ENCODE peak calls at places on chromosomes 12 and 14, in nine cellular contexts. V is activated CD8-positive, alpha-beta memory T cell treated with anti-CD3 and anti-CD28 coated beads for 48 hours; C is CD8-positive, alpha-beta T cell; Y is occipital lobe; A is kidney epithelial cell; N is NCI-H460; T is stimulated activated CD4-positive, alpha-beta T cell treated with anti-CD3 and anti-CD28 coated beads, Interleukin-15, amount 100 ng/mL, for 1 hour; P is Caki2; Q is thyroid gland. S is an unnamed sample.

GRCh38 chr12:26032719-26033241 is 74.3 kb downstream of the RASSF8 start:
- DNase-seq in Q (no peak), P (no peak), A (no peak), V (no peak), C (no peak), T (no peak), Y (no peak), N (peak; percentile 89), S (peak; percentile 83)

GRCh38 chr12:62716866-62717477 is 218.0 kb downstream of the PPM1H start:
- DNase-seq in T (no peak), V (no peak), N (no peak), A (no peak), Q (peak; percentile 88), P (peak; percentile 93), C (no peak), Y (no peak), S (no peak)

GRCh38 chr12:66048843-66049537 is 81.6 kb downstream of the LLPH start:
- DNase-seq in N (peak; percentile 60), T (no peak), A (no peak), P (no peak), Y (no peak), C (no peak), V (no peak), Q (no peak), S (no peak)

GRCh38 chr12:6996040-6996441 is 22.2 kb downstream of the LPCAT3 start:
- DNase-seq in V (no peak), A (no peak), P (no peak), Y (no peak), Q (no peak), N (no peak), T (no peak), C (no peak), S (no peak)

GRCh38 chr12:67539329-67539728 is 109.2 kb upstream of the DYRK2 start:
- DNase-seq in Y (no peak), Q (no peak), V (no peak), T (no peak), A (no peak), C (no peak), N (no peak), P (no peak), S (no peak)

GRCh38 chr14:89289477-89289876 is 127.6 kb downstream of the FOXN3 start:
- DNase-seq in C (no peak), P (no peak), A (no peak), T (no peak), Q (no peak), Y (no peak), N (no peak), V (no peak), S (no peak)

GRCh38 chr14:68653754-68654153 is 139.1 kb downstream of the ZFP36L1 start:
- DNase-seq in Q (no peak), A (no peak), C (no peak), N (no peak), P (no peak), V (no peak), Y (no peak), T (no peak), S (no peak)

GRCh38 chr14:87601011-87601410 is 392.0 kb downstream of the GALC start:
- DNase-seq in C (no peak), V (no peak), Y (no peak), N (no peak), A (no peak), P (no peak), T (no peak), Q (no peak), S (no peak)

GRCh38 chr14:36295642-36296627 is 24.5 kb downstream of the MBIP start:
- DNase-seq in P (no peak), A (no peak), Q (no peak), V (no peak), C (no peak), T (no peak), Y (no peak), N (no peak), S (no peak)

GRCh38 chr12:56110571-56110970 is 5.9 kb upstream of the RPL41 start:
- DNase-seq in Y (no peak), C (no peak), Q (no peak), N (no peak), T (no peak), V (no peak), A (no peak), P (no peak), S (no peak)

GRCh38 chr14:69387311-69387710 is 10.8 kb downstream of the ERH start:
- DNase-seq in N (no peak), Y (no peak), T (no peak), C (no peak), Q (no peak), A (peak; percentile 28), P (no peak), V (no peak), S (no peak)

GRCh38 chr12:131454418-131455217 is 256.3 kb upstream of the SFSWAP start:
- DNase-seq in Y (no peak), T (no peak), V (no peak), Q (peak; percentile 63), P (peak; percentile 23), N (peak; percentile 76), A (no peak), C (no peak), S (no peak)

GRCh38 chr12:103336940-103337339 is 158.8 kb downstream of the C12orf42 start:
- DNase-seq in T (no peak), C (no peak), A (no peak), Y (no peak), Q (no peak), P (no peak), N (no peak), V (no peak), S (no peak)

GRCh38 chr12:51381226-51382079 is 9.8 kb downstream of the GALNT6 start:
- DNase-seq in C (no peak), T (no peak), A (no peak), Y (no peak), V (no peak), N (no peak), Q (peak; percentile 93), P (no peak), S (no peak)

GRCh38 chr12:66035289-66035961 is 95.1 kb downstream of the LLPH start:
- DNase-seq in P (peak; percentile 47), Q (no peak), A (no peak), T (no peak), V (no peak), Y (no peak), C (no peak), N (peak; percentile 24), S (peak; percentile 55)

GRCh38 chr12:78865297-78865955 is 852 bp downstream of the SYT1 start:
- DNase-seq in C (no peak), P (peak; percentile 49), A (no peak), V (no peak), N (no peak), Y (no peak), T (no peak), Q (no peak), S (no peak)

GRCh38 chr12:21117995-21118394 is 13.0 kb upstream of the SLCO1B1 start:
- DNase-seq in T (no peak), Y (no peak), P (no peak), C (no peak), A (no peak), V (no peak), Q (no peak), N (no peak), S (no peak)

GRCh38 chr12:116495260-116495659 is 63.9 kb upstream of the MAP1LC3B2 start:
- DNase-seq in Y (no peak), T (no peak), C (no peak), N (no peak), V (no peak), P (peak; percentile 54), Q (peak; percentile 15), A (peak; percentile 26), S (no peak)

GRCh38 chr14:32825058-32825457 is 113.6 kb upstream of the NPAS3 start:
- DNase-seq in Q (no peak), V (no peak), T (no peak), A (no peak), P (no peak), C (no peak), Y (no peak), N (no peak), S (no peak)

GRCh38 chr12:63319386-63319785 is 168.4 kb upstream of the AVPR1A start:
- DNase-seq in Y (no peak), V (no peak), N (no peak), C (no peak), P (peak; percentile 71), T (no peak), Q (no peak), A (peak; percentile 72), S (no peak)

GRCh38 chr14:90759370-90760054 is 56.7 kb downstream of the TTC7B start:
- DNase-seq in Q (no peak), T (no peak), P (no peak), C (no peak), A (no peak), V (no peak), N (no peak), Y (peak; percentile 20), S (no peak)

GRCh38 chr12:100503228-100503628 is 29.6 kb downstream of the NR1H4 start:
- DNase-seq in C (no peak), P (no peak), V (no peak), N (no peak), Q (no peak), A (no peak), Y (no peak), T (no peak), S (no peak)

GRCh38 chr12:6279256-6279628 is 31.2 kb upstream of the PLEKHG6 start:
- DNase-seq in Q (no peak), P (no peak), Y (no peak), A (no peak), V (no peak), T (no peak), N (no peak), C (no peak), S (no peak)

GRCh38 chr12:49225551-49226166 is 36.8 kb upstream of the TUBA1A start:
- DNase-seq in V (no peak), N (no peak), Y (no peak), P (peak; percentile 37), T (no peak), Q (no peak), C (no peak), A (no peak), S (no peak)

GRCh38 chr12:110916295-110916875 is 4.0 kb downstream of the MYL2 start:
- DNase-seq in P (no peak), Y (no peak), Q (no peak), V (no peak), N (no peak), C (no peak), T (no peak), A (no peak), S (peak; percentile 93)

GRCh38 chr12:11510671-11511070 is 115.3 kb upstream of the PRB2 start:
- DNase-seq in A (no peak), N (no peak), T (no peak), Y (no peak), P (no peak), C (no peak), Q (no peak), V (no peak), S (no peak)

GRCh38 chr12:49609059-49609874 is 3.8 kb upstream of the FAM186B start:
- DNase-seq in N (no peak), T (no peak), Q (peak; percentile 45), P (no peak), Y (no peak), A (no peak), C (no peak), V (no peak), S (no peak)

GRCh38 chr12:11782914-11783420 is 133.5 kb downstream of the ETV6 start:
- DNase-seq in Q (no peak), N (no peak), V (no peak), A (no peak), P (no peak), Y (no peak), C (no peak), T (no peak), S (no peak)

GRCh38 chr14:89266754-89267153 is 150.3 kb downstream of the FOXN3 start:
- DNase-seq in V (no peak), C (no peak), P (no peak), N (no peak), Y (no peak), A (no peak), Q (no peak), T (no peak), S (no peak)

GRCh38 chr12:29113101-29113500 is 36.0 kb upstream of the FAR2 start:
- DNase-seq in N (no peak), P (no peak), C (no peak), A (no peak), Y (no peak), Q (no peak), V (no peak), T (no peak), S (no peak)

GRCh38 chr14:34649344-34649743 is 19.4 kb upstream of the SNX6 start:
- DNase-seq in Y (no peak), T (no peak), C (no peak), P (peak; percentile 38), Q (no peak), A (no peak), N (no peak), V (no peak), S (no peak)

S was measured in SK-N-MC.